ENCODE peak calls at places on chromosomes 3 and 15, in ten cellular contexts. B, W, R, L, M, F, V, T, P and U are unnamed samples.

GRCh38 chr15:67574981-67575632 is 32.6 kb downstream of the MAP2K5 start:
- DNase-seq in B (no peak), F (no peak), P (no peak), R (no peak), L (no peak), V (no peak), T (no peak), W (no peak), M (no peak), U (no peak)

GRCh38 chr3:119181765-119182164 is 8.4 kb downstream of the UPK1B start:
- DNase-seq in F (no peak), R (peak), W (no peak), P (no peak), V (no peak), B (peak), L (no peak), M (no peak), T (no peak), U (no peak)

GRCh38 chr15:61327019-61327631 is 98.0 kb upstream of the RORA start:
- DNase-seq in V (no peak), B (peak), T (no peak), M (no peak), F (no peak), R (no peak), P (peak), W (no peak), L (no peak), U (no peak)

GRCh38 chr3:43770426-43771103 is 79.8 kb downstream of the ABHD5 start:
- DNase-seq in L (peak), F (no peak), M (no peak), T (no peak), B (peak), V (no peak), P (no peak), R (no peak), W (no peak), U (no peak)

GRCh38 chr3:146967786-146968185 is 362.6 kb upstream of the PLSCR5 start:
- DNase-seq in R (no peak), P (no peak), T (no peak), M (no peak), B (no peak), W (no peak), L (no peak), V (no peak), F (no peak), U (no peak)

GRCh38 chr15:37106490-37107001 is 6.2 kb upstream of the MEIS2 start:
- DNase-seq in W (peak), T (no peak), L (no peak), P (no peak), B (peak), F (no peak), V (no peak), M (no peak), R (no peak), U (no peak)

GRCh38 chr3:190497809-190498208 is 16.1 kb upstream of the IL1RAP start:
- DNase-seq in L (no peak), W (no peak), V (no peak), B (no peak), F (no peak), R (no peak), T (no peak), M (no peak), P (no peak), U (no peak)

GRCh38 chr3:48466386-48467109 is 20.0 kb downstream of the ATRIP start:
- DNase-seq in F (no peak), B (no peak), T (no peak), L (peak), M (no peak), P (no peak), V (peak), R (no peak), W (peak), U (no peak)

GRCh38 chr15:88788036-88788435 is 15.2 kb upstream of the ACAN start:
- DNase-seq in W (no peak), R (no peak), P (no peak), L (no peak), T (no peak), F (no peak), B (no peak), V (no peak), M (no peak), U (no peak)

GRCh38 chr3:183548262-183548769 is 7.2 kb downstream of the KLHL6 start:
- DNase-seq in F (peak), L (no peak), M (no peak), W (peak), P (no peak), T (no peak), R (peak), B (peak), V (no peak), U (no peak)

GRCh38 chr15:90191795-90192494 is 9.2 kb upstream of the SEMA4B start:
- DNase-seq in F (no peak), B (peak), M (no peak), L (peak), T (no peak), R (peak), W (no peak), P (peak), V (peak), U (peak)

GRCh38 chr15:71201471-71201870 is 86.2 kb downstream of the THSD4 start:
- DNase-seq in R (no peak), L (no peak), M (peak), F (no peak), B (no peak), W (no peak), T (no peak), P (peak), V (no peak), U (no peak)

GRCh38 chr3:194275231-194275671 is 75.9 kb downstream of the CPN2 start:
- DNase-seq in V (no peak), R (no peak), B (no peak), T (no peak), M (no peak), P (no peak), W (peak), L (no peak), F (no peak), U (no peak)

GRCh38 chr3:50562866-50563265 is 4.7 kb downstream of the C3orf18 start:
- DNase-seq in L (no peak), B (no peak), P (no peak), T (no peak), V (no peak), M (no peak), W (no peak), R (no peak), F (no peak), U (no peak)

GRCh38 chr3:65968996-65969395 is 69.7 kb downstream of the MAGI1 start:
- DNase-seq in F (no peak), M (no peak), P (no peak), W (no peak), T (no peak), R (no peak), B (no peak), V (no peak), L (no peak), U (no peak)

GRCh38 chr3:174769171-174769570 is 90.0 kb upstream of the NAALADL2 start:
- DNase-seq in L (no peak), F (no peak), T (no peak), W (no peak), R (no peak), P (no peak), M (no peak), B (no peak), V (no peak), U (no peak)

GRCh38 chr3:182636646-182637045 is 156.7 kb upstream of the ATP11B start:
- DNase-seq in F (no peak), R (no peak), P (no peak), W (no peak), L (no peak), V (no peak), M (no peak), B (no peak), T (no peak), U (no peak)

GRCh38 chr3:149879872-149880271 is 66.9 kb downstream of the RNF13 start:
- DNase-seq in F (peak), R (no peak), B (peak), W (peak), M (no peak), P (peak), T (no peak), V (peak), L (peak), U (no peak)

GRCh38 chr3:177322846-177323245 is 125.6 kb upstream of the TBL1XR1 start:
- DNase-seq in T (no peak), F (no peak), R (no peak), V (no peak), L (no peak), P (no peak), M (no peak), B (no peak), W (no peak), U (no peak)